ENCODE peak calls at places on chromosomes 13 and 19, in ten cellular contexts. V is CD8-positive, alpha-beta T cell; T is C1 segment of cervical spinal cord; C is GM13977; O is AG08396; U is activated naive CD8-positive, alpha-beta T cell treated with anti-CD3 and anti-CD28 coated beads, Interleukin-2, amount 50 U/mL, for 24 hours; N is lung microvascular endothelial cell; Z is CD4-positive, alpha-beta T cell; D is retinal pigment epithelial cell; H is tibial nerve. X is an unnamed sample.

GRCh38 chr13:66180806-66181205 is 1049.3 kb downstream of the PCDH9 start:
- DNase-seq in V (no peak), U (no peak), D (no peak), Z (no peak), H (no peak), C (no peak), O (no peak), N (no peak), T (no peak), X (no peak)

GRCh38 chr13:110018009-110018408 is 231.6 kb upstream of the IRS2 start:
- DNase-seq in H (no peak), O (no peak), V (no peak), Z (no peak), U (no peak), N (no peak), C (no peak), T (no peak), D (no peak), X (no peak)

GRCh38 chr19:48511800-48512503 is at the start of gene LMTK3:
- DNase-seq in H (no peak), T (peak), D (no peak), U (peak), C (peak), Z (peak), N (no peak), O (peak), V (peak), X (no peak)

GRCh38 chr13:102484329-102484728 is 82.5 kb upstream of the FGF14 start:
- DNase-seq in H (no peak), N (no peak), O (no peak), D (peak), U (no peak), C (no peak), Z (no peak), T (no peak), V (no peak), X (no peak)

GRCh38 chr19:15869109-15869555 is 28.7 kb downstream of the CYP4F2 start:
- DNase-seq in V (peak), U (peak), O (peak), N (peak), D (no peak), T (no peak), Z (peak), H (no peak), C (peak), X (no peak)

GRCh38 chr19:10362259-10362658 is 18.1 kb downstream of the TYK2 start:
- DNase-seq in T (no peak), D (no peak), U (no peak), H (no peak), V (no peak), O (no peak), N (no peak), C (no peak), Z (no peak), X (no peak)

GRCh38 chr19:21440321-21440720 is 43.4 kb downstream of the ZNF493 start:
- DNase-seq in T (no peak), C (no peak), Z (no peak), N (no peak), U (no peak), D (no peak), H (no peak), O (no peak), V (no peak), X (no peak)

GRCh38 chr19:10352764-10353671 is 13.6 kb upstream of the ICAM3 start:
- DNase-seq in T (no peak), V (no peak), Z (no peak), N (no peak), D (no peak), H (peak), U (no peak), O (peak), C (no peak), X (peak)

GRCh38 chr13:100128373-100128772 is 39.5 kb downstream of the PCCA start:
- DNase-seq in Z (no peak), O (peak), N (peak), V (no peak), U (no peak), T (no peak), C (no peak), H (no peak), D (no peak), X (no peak)

GRCh38 chr13:26523007-26523406 is 34.5 kb upstream of the WASF3 start:
- DNase-seq in U (no peak), V (no peak), T (no peak), Z (no peak), O (no peak), C (no peak), H (no peak), N (no peak), D (no peak), X (no peak)

GRCh38 chr19:47447470-47448359 is 24.0 kb downstream of the SLC8A2 start:
- DNase-seq in C (no peak), N (peak), D (no peak), O (peak), U (peak), V (peak), T (peak), Z (no peak), H (no peak), X (peak)

GRCh38 chr19:38736036-38736412 is 8.2 kb downstream of the CAPN12 start:
- DNase-seq in N (peak), U (peak), C (peak), D (no peak), Z (peak), H (no peak), T (no peak), V (peak), O (peak), X (no peak)

GRCh38 chr19:10086904-10087256 is 763 bp downstream of the SHFL start:
- DNase-seq in O (no peak), H (no peak), C (no peak), T (no peak), D (no peak), U (peak), Z (peak), N (no peak), V (no peak), X (no peak)

GRCh38 chr19:7371001-7371400 is 22.3 kb downstream of the ARHGEF18 start:
- DNase-seq in O (no peak), U (no peak), Z (no peak), V (no peak), T (no peak), N (no peak), D (no peak), H (no peak), C (no peak), X (no peak)

GRCh38 chr13:28429096-28429495 is 65.8 kb downstream of the FLT1 start:
- DNase-seq in T (no peak), H (no peak), C (no peak), Z (no peak), U (no peak), O (no peak), V (no peak), D (no peak), N (no peak), X (no peak)

GRCh38 chr19:13781547-13781946 is 7.3 kb downstream of the C19orf53 start:
- DNase-seq in C (no peak), V (no peak), U (no peak), O (peak), Z (no peak), N (peak), T (no peak), H (peak), D (no peak), X (no peak)

GRCh38 chr19:13557756-13558398 is 51.6 kb upstream of the CACNA1A start:
- DNase-seq in N (no peak), T (no peak), H (no peak), O (no peak), D (no peak), V (no peak), C (no peak), Z (no peak), U (no peak), X (no peak)

GRCh38 chr19:11756965-11757364 is 9.8 kb upstream of the ZNF441 start:
- DNase-seq in D (no peak), T (no peak), H (no peak), U (no peak), V (no peak), C (no peak), N (no peak), Z (no peak), O (no peak), X (no peak)